ENCODE peak calls at places on chromosomes 2 and 18, in six cellular contexts. One of them, this sample, is unnamed.

GRCh38 chr18:79791141-79791972 is 6.4 kb upstream of the KCNG2 start:
- DNase-seq in GM23248: peak
- DNase-seq in tibial artery: no peak
- DNase-seq in colonic mucosa: no peak
- DNase-seq in RWPE1: peak
- DNase-seq in stomach: peak
- DNase-seq in this sample: peak

GRCh38 chr18:46422552-46423055 is 234.4 kb downstream of the LOXHD1 start:
- DNase-seq in stomach: no peak
- DNase-seq in tibial artery: no peak
- DNase-seq in colonic mucosa: no peak
- DNase-seq in RWPE1: no peak
- DNase-seq in GM23248: no peak
- DNase-seq in this sample: no peak

GRCh38 chr2:204492417-204492816 is 52.9 kb upstream of the PARD3B start:
- DNase-seq in stomach: no peak
- DNase-seq in GM23248: no peak
- DNase-seq in tibial artery: no peak
- DNase-seq in colonic mucosa: no peak
- DNase-seq in RWPE1: no peak
- DNase-seq in this sample: no peak

GRCh38 chr2:43110442-43110871 is 115.9 kb downstream of the ZFP36L2 start:
- DNase-seq in GM23248: peak
- DNase-seq in colonic mucosa: no peak
- DNase-seq in RWPE1: no peak
- DNase-seq in stomach: no peak
- DNase-seq in tibial artery: peak
- DNase-seq in this sample: no peak

GRCh38 chr2:151761687-151762086 is 27.4 kb upstream of the NEB start:
- DNase-seq in GM23248: no peak
- DNase-seq in stomach: no peak
- DNase-seq in tibial artery: no peak
- DNase-seq in RWPE1: no peak
- DNase-seq in colonic mucosa: no peak
- DNase-seq in this sample: no peak

GRCh38 chr2:197914778-197915177 is 110.4 kb downstream of the PLCL1 start:
- DNase-seq in stomach: no peak
- DNase-seq in colonic mucosa: no peak
- DNase-seq in tibial artery: no peak
- DNase-seq in GM23248: no peak
- DNase-seq in RWPE1: no peak
- DNase-seq in this sample: no peak

GRCh38 chr2:125979886-125980285 is 676.1 kb upstream of the GYPC start:
- DNase-seq in colonic mucosa: no peak
- DNase-seq in tibial artery: no peak
- DNase-seq in RWPE1: no peak
- DNase-seq in stomach: no peak
- DNase-seq in GM23248: no peak
- DNase-seq in this sample: no peak

GRCh38 chr18:63553117-63553516 is 10.9 kb downstream of the SERPINB12 start:
- DNase-seq in stomach: no peak
- DNase-seq in RWPE1: peak
- DNase-seq in colonic mucosa: no peak
- DNase-seq in tibial artery: no peak
- DNase-seq in GM23248: peak
- DNase-seq in this sample: peak

GRCh38 chr2:85409719-85410583 is at the start of gene CAPG:
- DNase-seq in colonic mucosa: peak
- DNase-seq in tibial artery: no peak
- DNase-seq in stomach: peak
- DNase-seq in RWPE1: peak
- DNase-seq in GM23248: peak
- DNase-seq in this sample: no peak

GRCh38 chr2:234954551-234954992 is 2.8 kb downstream of the SH3BP4 start:
- DNase-seq in RWPE1: no peak
- DNase-seq in stomach: no peak
- DNase-seq in GM23248: peak
- DNase-seq in tibial artery: peak
- DNase-seq in colonic mucosa: no peak
- DNase-seq in this sample: no peak

GRCh38 chr2:48001498-48001897 is 95.2 kb upstream of the FBXO11 start:
- DNase-seq in tibial artery: no peak
- DNase-seq in stomach: no peak
- DNase-seq in colonic mucosa: no peak
- DNase-seq in RWPE1: no peak
- DNase-seq in GM23248: no peak
- DNase-seq in this sample: no peak

GRCh38 chr2:130152816-130153595 is 8.1 kb upstream of the CCDC74B start:
- DNase-seq in RWPE1: no peak
- DNase-seq in tibial artery: no peak
- DNase-seq in colonic mucosa: no peak
- DNase-seq in GM23248: no peak
- DNase-seq in stomach: no peak
- DNase-seq in this sample: no peak

GRCh38 chr2:7825591-7826312 is 856.1 kb upstream of the ID2 start:
- DNase-seq in tibial artery: no peak
- DNase-seq in colonic mucosa: no peak
- DNase-seq in RWPE1: peak
- DNase-seq in stomach: no peak
- DNase-seq in GM23248: no peak
- DNase-seq in this sample: no peak

GRCh38 chr2:27655155-27655951 is 8.1 kb downstream of the SUPT7L start:
- DNase-seq in tibial artery: no peak
- DNase-seq in stomach: no peak
- DNase-seq in colonic mucosa: no peak
- DNase-seq in RWPE1: no peak
- DNase-seq in GM23248: peak
- DNase-seq in this sample: no peak

DNA sequence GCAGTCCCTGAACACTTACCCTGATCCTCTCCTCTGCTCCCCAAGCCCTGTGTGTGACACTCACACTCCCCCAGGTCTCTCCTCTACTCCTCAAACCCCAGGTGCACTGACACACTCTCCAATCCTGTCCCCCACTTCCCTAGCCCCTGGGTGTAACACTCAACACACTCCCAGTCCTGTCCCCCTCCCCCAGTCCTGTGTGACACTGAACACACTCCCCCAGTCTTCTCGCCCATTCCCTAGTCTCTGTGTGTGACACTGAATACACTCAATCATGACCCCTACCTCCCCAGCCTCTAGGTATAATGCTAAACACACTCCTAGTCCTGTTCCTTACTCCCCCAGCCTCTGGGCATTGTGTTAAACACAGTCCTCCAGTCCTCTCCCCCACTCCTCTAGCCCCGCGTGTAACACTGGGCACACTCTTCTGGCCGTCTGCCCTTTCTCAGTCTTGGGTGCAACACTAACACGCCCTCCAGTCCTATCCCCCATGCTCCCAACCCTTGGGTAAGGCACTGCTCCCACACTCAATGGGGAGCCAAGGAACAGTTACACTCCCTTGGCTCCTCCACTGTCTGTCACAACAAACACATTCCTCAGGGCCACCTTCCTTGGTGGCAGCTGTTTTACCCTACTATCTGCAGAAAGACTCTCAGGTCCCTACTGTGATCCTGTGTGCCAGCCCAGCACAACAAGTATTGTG is 82.5 kb upstream of the PKDCC start:
- DNase-seq in stomach: no peak
- DNase-seq in colonic mucosa: no peak
- DNase-seq in GM23248: no peak
- DNase-seq in RWPE1: no peak
- DNase-seq in tibial artery: peak
- DNase-seq in this sample: no peak
- H3K27ac ChIP-seq in stomach: no peak
- H3K27ac ChIP-seq in colonic mucosa: no peak
- H3K27ac ChIP-seq in GM23248: peak
- H3K27ac ChIP-seq in RWPE1: no peak
- H3K27ac ChIP-seq in tibial artery: peak
- H3K27ac ChIP-seq in this sample: peak

GRCh38 chr18:34704823-34705222 is 5.3 kb upstream of the DTNA start:
- DNase-seq in GM23248: no peak
- DNase-seq in stomach: no peak
- DNase-seq in colonic mucosa: no peak
- DNase-seq in RWPE1: no peak
- DNase-seq in tibial artery: no peak
- DNase-seq in this sample: no peak

GRCh38 chr18:34709104-34709503 is 994 bp upstream of the DTNA start:
- DNase-seq in tibial artery: no peak
- DNase-seq in GM23248: peak
- DNase-seq in RWPE1: peak
- DNase-seq in stomach: no peak
- DNase-seq in colonic mucosa: no peak
- DNase-seq in this sample: no peak

GRCh38 chr18:34707670-34708069 is 2.4 kb upstream of the DTNA start:
- DNase-seq in RWPE1: peak
- DNase-seq in GM23248: peak
- DNase-seq in tibial artery: peak
- DNase-seq in stomach: no peak
- DNase-seq in colonic mucosa: no peak
- DNase-seq in this sample: peak

GRCh38 chr18:34710430-34711386 is 610 bp downstream of the DTNA start:
- DNase-seq in stomach: no peak
- DNase-seq in GM23248: peak
- DNase-seq in colonic mucosa: no peak
- DNase-seq in tibial artery: no peak
- DNase-seq in RWPE1: no peak
- DNase-seq in this sample: no peak

GRCh38 chr18:34709631-34710429 is at the start of gene DTNA:
- DNase-seq in GM23248: peak
- DNase-seq in tibial artery: no peak
- DNase-seq in colonic mucosa: no peak
- DNase-seq in stomach: no peak
- DNase-seq in RWPE1: peak
- DNase-seq in this sample: peak
- H3K27ac ChIP-seq in GM23248: peak
- H3K27ac ChIP-seq in tibial artery: peak
- H3K27ac ChIP-seq in colonic mucosa: peak
- H3K27ac ChIP-seq in stomach: no peak
- H3K27ac ChIP-seq in RWPE1: peak
- H3K27ac ChIP-seq in this sample: peak

GRCh38 chr2:168541887-168542286 is 85.8 kb downstream of the CERS6 start:
- DNase-seq in RWPE1: no peak
- DNase-seq in GM23248: no peak
- DNase-seq in stomach: no peak
- DNase-seq in colonic mucosa: no peak
- DNase-seq in tibial artery: no peak
- DNase-seq in this sample: no peak

GRCh38 chr2:168539945-168540344 is 83.9 kb downstream of the CERS6 start:
- DNase-seq in GM23248: no peak
- DNase-seq in RWPE1: no peak
- DNase-seq in tibial artery: no peak
- DNase-seq in stomach: no peak
- DNase-seq in colonic mucosa: no peak
- DNase-seq in this sample: no peak

GRCh38 chr2:168543037-168543436 is 87.0 kb downstream of the CERS6 start:
- DNase-seq in stomach: no peak
- DNase-seq in colonic mucosa: no peak
- DNase-seq in tibial artery: no peak
- DNase-seq in RWPE1: no peak
- DNase-seq in GM23248: no peak
- DNase-seq in this sample: no peak

GRCh38 chr2:168550670-168551069 is 94.6 kb downstream of the CERS6 start:
- DNase-seq in stomach: no peak
- DNase-seq in GM23248: no peak
- DNase-seq in colonic mucosa: no peak
- DNase-seq in RWPE1: no peak
- DNase-seq in tibial artery: peak
- DNase-seq in this sample: no peak

DNA sequence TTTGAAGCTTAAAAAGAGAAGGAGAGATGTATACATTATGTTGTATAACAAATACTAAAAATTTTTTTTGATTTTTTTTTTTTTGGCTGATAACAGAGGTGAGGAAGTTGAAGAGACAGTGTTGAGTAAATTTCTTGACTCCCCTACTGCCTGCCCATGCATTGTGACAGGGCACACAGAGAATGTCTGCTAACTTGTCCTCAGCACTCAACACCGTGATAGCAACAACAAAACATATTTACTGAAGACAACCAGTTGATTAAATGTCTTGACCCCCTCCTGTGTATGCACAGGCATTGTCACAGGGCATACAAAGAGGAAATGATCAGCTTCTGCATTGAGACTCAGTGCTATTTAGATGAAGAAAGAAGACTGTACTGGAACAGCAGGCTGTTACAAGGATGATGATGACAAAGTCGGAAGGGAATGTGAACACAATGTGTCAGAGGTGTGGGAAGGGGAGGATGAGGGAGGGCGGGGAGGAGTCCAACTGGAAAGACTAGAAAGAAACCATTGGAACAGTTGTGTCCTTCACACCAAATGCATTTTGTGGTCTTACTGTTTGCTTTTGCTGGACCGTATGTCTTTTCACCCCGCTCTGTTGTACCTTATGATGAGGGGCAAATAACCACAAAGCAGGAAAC is 89.5 kb downstream of the CERS6 start:
- DNase-seq in GM23248: peak
- DNase-seq in RWPE1: peak
- DNase-seq in colonic mucosa: peak
- DNase-seq in stomach: no peak
- DNase-seq in tibial artery: no peak
- DNase-seq in this sample: no peak
- H3K27ac ChIP-seq in GM23248: peak
- H3K27ac ChIP-seq in RWPE1: no peak
- H3K27ac ChIP-seq in colonic mucosa: no peak
- H3K27ac ChIP-seq in stomach: no peak
- H3K27ac ChIP-seq in tibial artery: no peak
- H3K27ac ChIP-seq in this sample: no peak

GRCh38 chr18:24027156-24027555 is 12.6 kb downstream of the TTC39C start:
- DNase-seq in colonic mucosa: no peak
- DNase-seq in GM23248: peak
- DNase-seq in stomach: no peak
- DNase-seq in tibial artery: peak
- DNase-seq in RWPE1: peak
- DNase-seq in this sample: no peak
- H3K27ac ChIP-seq in colonic mucosa: no peak
- H3K27ac ChIP-seq in GM23248: peak
- H3K27ac ChIP-seq in stomach: no peak
- H3K27ac ChIP-seq in tibial artery: no peak
- H3K27ac ChIP-seq in RWPE1: peak
- H3K27ac ChIP-seq in this sample: peak

This sample was measured in tibial nerve.